ENCODE peak calls at places on chromosome 19, in six cellular contexts. One of them, this sample, is unnamed.

GRCh38 chr19:55641376-55642152 is 762 bp downstream of the ZNF580 start:
- DNase-seq in pancreas: peak; percentile 18
- DNase-seq in CD4-positive, CD25-positive, alpha-beta regulatory T cell: peak; percentile 34
- DNase-seq in heart right ventricle: no peak
- DNase-seq in IMR-90: peak; percentile 18
- DNase-seq in A673: peak; percentile 55
- DNase-seq in this sample: no peak

GRCh38 chr19:23118400-23118799 is 1.6 kb downstream of the ZNF730 start:
- DNase-seq in A673: no peak
- DNase-seq in heart right ventricle: no peak
- DNase-seq in CD4-positive, CD25-positive, alpha-beta regulatory T cell: no peak
- DNase-seq in pancreas: no peak
- DNase-seq in IMR-90: no peak
- DNase-seq in this sample: no peak

GRCh38 chr19:1265611-1266115 is 3.5 kb upstream of the CIRBP start:
- DNase-seq in IMR-90: peak; percentile 80
- DNase-seq in heart right ventricle: peak; percentile 73
- DNase-seq in A673: peak; percentile 78
- DNase-seq in pancreas: peak; percentile 52
- DNase-seq in CD4-positive, CD25-positive, alpha-beta regulatory T cell: no peak
- DNase-seq in this sample: peak; percentile 55

GRCh38 chr19:48480476-48481190 is 11.5 kb downstream of the CYTH2 start:
- DNase-seq in pancreas: no peak
- DNase-seq in heart right ventricle: peak; percentile 64
- DNase-seq in CD4-positive, CD25-positive, alpha-beta regulatory T cell: peak; percentile 52
- DNase-seq in IMR-90: no peak
- DNase-seq in A673: peak; percentile 48
- DNase-seq in this sample: no peak

GRCh38 chr19:58330458-58330857 is 3.7 kb downstream of the ZSCAN22 start:
- DNase-seq in A673: no peak
- DNase-seq in heart right ventricle: no peak
- DNase-seq in CD4-positive, CD25-positive, alpha-beta regulatory T cell: no peak
- DNase-seq in IMR-90: peak; percentile 76
- DNase-seq in pancreas: no peak
- DNase-seq in this sample: peak; percentile 48

GRCh38 chr19:33401683-33402420 is 28.3 kb downstream of the CEBPG start:
- DNase-seq in A673: no peak
- DNase-seq in IMR-90: no peak
- DNase-seq in pancreas: no peak
- DNase-seq in heart right ventricle: no peak
- DNase-seq in CD4-positive, CD25-positive, alpha-beta regulatory T cell: no peak
- DNase-seq in this sample: no peak

GRCh38 chr19:16457195-16457953 is 14.4 kb downstream of the EPS15L1 start:
- DNase-seq in CD4-positive, CD25-positive, alpha-beta regulatory T cell: no peak
- DNase-seq in A673: peak; percentile 44
- DNase-seq in heart right ventricle: peak; percentile 66
- DNase-seq in IMR-90: peak; percentile 26
- DNase-seq in pancreas: no peak
- DNase-seq in this sample: no peak

GRCh38 chr19:49954933-49955332 is 6.0 kb downstream of the SIGLEC11 start:
- DNase-seq in IMR-90: peak; percentile 16
- DNase-seq in pancreas: peak; percentile 74
- DNase-seq in heart right ventricle: no peak
- DNase-seq in A673: no peak
- DNase-seq in CD4-positive, CD25-positive, alpha-beta regulatory T cell: no peak
- DNase-seq in this sample: no peak

GRCh38 chr19:6333439-6333838 is at the start of gene ACER1:
- DNase-seq in CD4-positive, CD25-positive, alpha-beta regulatory T cell: no peak
- DNase-seq in IMR-90: no peak
- DNase-seq in pancreas: no peak
- DNase-seq in heart right ventricle: no peak
- DNase-seq in A673: no peak
- DNase-seq in this sample: no peak

GRCh38 chr19:21396121-21396520 is 812 bp upstream of the ZNF493 start:
- DNase-seq in heart right ventricle: no peak
- DNase-seq in IMR-90: no peak
- DNase-seq in pancreas: no peak
- DNase-seq in CD4-positive, CD25-positive, alpha-beta regulatory T cell: no peak
- DNase-seq in A673: no peak
- DNase-seq in this sample: no peak

GRCh38 chr19:2043269-2043641 is 7.8 kb downstream of the MKNK2 start:
- DNase-seq in heart right ventricle: no peak
- DNase-seq in pancreas: peak; percentile 35
- DNase-seq in CD4-positive, CD25-positive, alpha-beta regulatory T cell: no peak
- DNase-seq in A673: no peak
- DNase-seq in IMR-90: no peak
- DNase-seq in this sample: no peak

GRCh38 chr19:50686310-50687032 is 33.1 kb downstream of the SHANK1 start:
- DNase-seq in CD4-positive, CD25-positive, alpha-beta regulatory T cell: no peak
- DNase-seq in A673: no peak
- DNase-seq in IMR-90: no peak
- DNase-seq in heart right ventricle: no peak
- DNase-seq in pancreas: no peak
- DNase-seq in this sample: no peak

GRCh38 chr19:34480971-34481821 is at the start of gene WTIP:
- DNase-seq in pancreas: peak; percentile 55
- DNase-seq in heart right ventricle: peak; percentile 79
- DNase-seq in A673: peak; percentile 82
- DNase-seq in CD4-positive, CD25-positive, alpha-beta regulatory T cell: no peak
- DNase-seq in IMR-90: peak; percentile 88
- DNase-seq in this sample: no peak

GRCh38 chr19:51687791-51688664 is 5.1 kb upstream of the SPACA6 start:
- DNase-seq in CD4-positive, CD25-positive, alpha-beta regulatory T cell: no peak
- DNase-seq in pancreas: peak; percentile 25
- DNase-seq in IMR-90: peak; percentile 44
- DNase-seq in heart right ventricle: peak; percentile 74
- DNase-seq in A673: peak; percentile 21
- DNase-seq in this sample: no peak

GRCh38 chr19:49331616-49332055 is 3.6 kb upstream of the CD37 start:
- DNase-seq in IMR-90: peak; percentile 57
- DNase-seq in CD4-positive, CD25-positive, alpha-beta regulatory T cell: peak; percentile 71
- DNase-seq in A673: peak; percentile 79
- DNase-seq in pancreas: no peak
- DNase-seq in heart right ventricle: no peak
- DNase-seq in this sample: peak; percentile 74

GRCh38 chr19:3003046-3003445 is 25.7 kb downstream of the TLE6 start:
- DNase-seq in pancreas: no peak
- DNase-seq in heart right ventricle: no peak
- DNase-seq in IMR-90: no peak
- DNase-seq in A673: peak; percentile 62
- DNase-seq in CD4-positive, CD25-positive, alpha-beta regulatory T cell: no peak
- DNase-seq in this sample: no peak

GRCh38 chr19:44646049-44646416 is 2.3 kb downstream of the PVR start:
- DNase-seq in CD4-positive, CD25-positive, alpha-beta regulatory T cell: no peak
- DNase-seq in heart right ventricle: no peak
- DNase-seq in A673: no peak
- DNase-seq in IMR-90: no peak
- DNase-seq in pancreas: no peak
- DNase-seq in this sample: no peak

GRCh38 chr19:12825259-12826131 is 8.9 kb downstream of the RTBDN start:
- DNase-seq in A673: peak; percentile 75
- DNase-seq in pancreas: no peak
- DNase-seq in IMR-90: no peak
- DNase-seq in CD4-positive, CD25-positive, alpha-beta regulatory T cell: no peak
- DNase-seq in heart right ventricle: no peak
- DNase-seq in this sample: no peak

GRCh38 chr19:16942583-16942982 is 53.8 kb downstream of the F2RL3 start:
- DNase-seq in heart right ventricle: no peak
- DNase-seq in pancreas: no peak
- DNase-seq in IMR-90: no peak
- DNase-seq in A673: no peak
- DNase-seq in CD4-positive, CD25-positive, alpha-beta regulatory T cell: no peak
- DNase-seq in this sample: no peak

GRCh38 chr19:48415395-48415794 is 21.9 kb downstream of the GRIN2D start:
- DNase-seq in pancreas: peak; percentile 62
- DNase-seq in IMR-90: peak; percentile 36
- DNase-seq in A673: peak; percentile 81
- DNase-seq in heart right ventricle: peak; percentile 83
- DNase-seq in CD4-positive, CD25-positive, alpha-beta regulatory T cell: peak; percentile 32
- DNase-seq in this sample: peak; percentile 95

GRCh38 chr19:55703790-55704215 is 28.8 kb downstream of the EPN1 start:
- DNase-seq in pancreas: peak; percentile 51
- DNase-seq in CD4-positive, CD25-positive, alpha-beta regulatory T cell: peak; percentile 13
- DNase-seq in A673: peak; percentile 66
- DNase-seq in IMR-90: no peak
- DNase-seq in heart right ventricle: peak; percentile 60
- DNase-seq in this sample: peak; percentile 56

GRCh38 chr19:31146546-31147183 is 202.6 kb downstream of the TSHZ3 start:
- DNase-seq in A673: no peak
- DNase-seq in CD4-positive, CD25-positive, alpha-beta regulatory T cell: no peak
- DNase-seq in heart right ventricle: no peak
- DNase-seq in IMR-90: no peak
- DNase-seq in pancreas: no peak
- DNase-seq in this sample: no peak

GRCh38 chr19:16814526-16815100 is 14.6 kb upstream of the SIN3B start:
- DNase-seq in IMR-90: peak; percentile 46
- DNase-seq in A673: no peak
- DNase-seq in pancreas: no peak
- DNase-seq in heart right ventricle: no peak
- DNase-seq in CD4-positive, CD25-positive, alpha-beta regulatory T cell: no peak
- DNase-seq in this sample: no peak

GRCh38 chr19:19946226-19946625 is 45.5 kb downstream of the ZNF93 start:
- DNase-seq in heart right ventricle: no peak
- DNase-seq in CD4-positive, CD25-positive, alpha-beta regulatory T cell: no peak
- DNase-seq in pancreas: no peak
- DNase-seq in IMR-90: no peak
- DNase-seq in A673: no peak
- DNase-seq in this sample: no peak

GRCh38 chr19:8445488-8446001 is 770 bp downstream of the HNRNPM start:
- DNase-seq in IMR-90: no peak
- DNase-seq in heart right ventricle: peak; percentile 62
- DNase-seq in A673: peak; percentile 39
- DNase-seq in pancreas: peak; percentile 60
- DNase-seq in CD4-positive, CD25-positive, alpha-beta regulatory T cell: no peak
- DNase-seq in this sample: peak; percentile 46

GRCh38 chr19:42111384-42111783 is 20.9 kb downstream of the POU2F2 start:
- DNase-seq in CD4-positive, CD25-positive, alpha-beta regulatory T cell: no peak
- DNase-seq in heart right ventricle: no peak
- DNase-seq in pancreas: no peak
- DNase-seq in IMR-90: peak; percentile 75
- DNase-seq in A673: no peak
- DNase-seq in this sample: no peak

GRCh38 chr19:1683869-1684572 is 31.6 kb upstream of the TCF3 start:
- DNase-seq in CD4-positive, CD25-positive, alpha-beta regulatory T cell: no peak
- DNase-seq in IMR-90: no peak
- DNase-seq in pancreas: no peak
- DNase-seq in A673: no peak
- DNase-seq in heart right ventricle: no peak
- DNase-seq in this sample: no peak

GRCh38 chr19:57887195-57887941 is 1.5 kb downstream of the ZNF814 start:
- DNase-seq in heart right ventricle: no peak
- DNase-seq in pancreas: no peak
- DNase-seq in CD4-positive, CD25-positive, alpha-beta regulatory T cell: no peak
- DNase-seq in A673: no peak
- DNase-seq in IMR-90: no peak
- DNase-seq in this sample: peak; percentile 78

GRCh38 chr19:41443813-41444455 is 978 bp downstream of the ERICH4 start:
- DNase-seq in heart right ventricle: no peak
- DNase-seq in IMR-90: no peak
- DNase-seq in A673: no peak
- DNase-seq in pancreas: no peak
- DNase-seq in CD4-positive, CD25-positive, alpha-beta regulatory T cell: no peak
- DNase-seq in this sample: no peak

GRCh38 chr19:18737337-18737953 is 53.7 kb downstream of the COMP start:
- DNase-seq in IMR-90: peak; percentile 15
- DNase-seq in CD4-positive, CD25-positive, alpha-beta regulatory T cell: no peak
- DNase-seq in A673: no peak
- DNase-seq in pancreas: no peak
- DNase-seq in heart right ventricle: no peak
- DNase-seq in this sample: no peak
- H3K4me1 ChIP-seq in IMR-90: peaks cover 7% of the 10 kb centered on the region
- H3K4me1 ChIP-seq in CD4-positive, CD25-positive, alpha-beta regulatory T cell: no peaks in the 10 kb centered on the region
- H3K4me1 ChIP-seq in A673: peaks cover 37% of the 10 kb centered on the region
- H3K4me1 ChIP-seq in pancreas: peaks cover 40% of the 10 kb centered on the region
- H3K4me1 ChIP-seq in heart right ventricle: peaks cover 27% of the 10 kb centered on the region
- H3K4me1 ChIP-seq in this sample: peaks cover 18% of the 10 kb centered on the region

DNA sequence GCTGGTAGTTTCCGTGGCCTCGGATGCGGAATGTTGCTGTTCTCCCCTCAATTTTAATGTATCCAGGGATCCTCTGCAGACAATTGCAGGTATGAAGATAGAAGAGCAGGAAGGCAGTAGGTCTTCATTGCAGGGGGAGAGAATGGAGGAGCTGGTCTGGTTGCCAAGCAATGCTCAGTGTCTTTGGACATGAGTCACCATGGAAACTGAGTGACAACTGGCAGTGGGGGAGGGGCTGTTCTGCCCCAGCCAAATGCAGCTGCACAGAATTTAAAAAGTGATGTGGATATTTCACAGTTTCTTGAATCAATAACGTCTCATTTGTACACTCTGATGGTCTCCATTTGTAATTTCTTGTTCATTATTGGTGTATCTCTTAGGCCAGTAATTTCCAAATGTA is 56.2 kb upstream of the ZNF835 start:
- DNase-seq in IMR-90: no peak
- DNase-seq in CD4-positive, CD25-positive, alpha-beta regulatory T cell: no peak
- DNase-seq in heart right ventricle: no peak
- DNase-seq in A673: no peak
- DNase-seq in pancreas: no peak
- DNase-seq in this sample: no peak
- H3K9me3 ChIP-seq in IMR-90: peaks cover 26% of the 10 kb centered on the region
- H3K9me3 ChIP-seq in CD4-positive, CD25-positive, alpha-beta regulatory T cell: peaks cover 53% of the 10 kb centered on the region
- H3K9me3 ChIP-seq in heart right ventricle: no peaks in the 10 kb centered on the region
- H3K9me3 ChIP-seq in A673: no peaks in the 10 kb centered on the region
- H3K9me3 ChIP-seq in pancreas: no peaks in the 10 kb centered on the region
- H3K9me3 ChIP-seq in this sample: peaks cover 2% of the 10 kb centered on the region

DNA sequence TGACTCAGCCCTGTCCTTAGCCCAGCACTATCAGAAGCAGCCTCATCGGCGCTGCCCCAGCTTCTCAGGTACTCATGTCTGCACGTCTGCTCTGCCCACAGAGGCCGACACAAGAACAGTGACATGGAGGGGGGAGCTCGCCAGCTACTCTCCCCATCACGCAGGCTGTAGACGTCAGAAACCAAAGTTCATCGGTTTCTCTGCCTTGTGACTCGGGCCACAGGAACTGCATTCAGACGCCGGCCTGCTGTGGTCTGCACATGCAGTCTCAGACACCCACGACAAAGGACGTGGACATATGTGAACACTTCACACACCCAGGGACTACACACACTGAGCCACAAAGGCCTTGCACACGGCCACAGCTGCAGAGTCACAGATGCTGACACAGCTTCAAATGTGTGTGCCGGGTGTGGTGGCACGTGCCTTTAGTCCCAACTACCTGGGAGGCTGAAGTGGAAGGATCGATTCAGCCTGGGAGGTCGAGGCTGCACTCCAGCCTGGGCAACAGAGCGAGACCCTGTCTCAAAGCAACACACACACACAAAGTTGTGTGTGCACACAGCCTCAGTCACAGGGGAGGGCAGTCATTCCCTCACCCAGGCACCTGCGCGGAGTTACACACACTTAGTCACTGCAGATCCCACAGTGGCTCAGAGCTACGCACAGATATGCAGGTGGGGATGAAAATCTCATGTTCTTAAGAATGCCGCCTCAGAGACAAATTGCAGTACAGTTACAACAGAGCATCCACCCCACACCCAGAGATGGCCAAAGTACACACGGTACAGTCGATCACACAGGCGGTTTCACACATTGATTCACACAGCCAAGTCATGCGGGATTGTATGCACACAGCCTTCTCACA is 4.9 kb upstream of the ZFP36 start:
- DNase-seq in IMR-90: peak; percentile 89
- DNase-seq in pancreas: no peak
- DNase-seq in A673: no peak
- DNase-seq in CD4-positive, CD25-positive, alpha-beta regulatory T cell: peak; percentile 84
- DNase-seq in heart right ventricle: peak; percentile 31
- DNase-seq in this sample: peak; percentile 100
- H3K4me1 ChIP-seq in IMR-90: peaks cover 29% of the 10 kb centered on the region
- H3K4me1 ChIP-seq in pancreas: peaks cover 29% of the 10 kb centered on the region
- H3K4me1 ChIP-seq in A673: peaks cover 27% of the 10 kb centered on the region
- H3K4me1 ChIP-seq in CD4-positive, CD25-positive, alpha-beta regulatory T cell: peaks cover 83% of the 10 kb centered on the region
- H3K4me1 ChIP-seq in heart right ventricle: peaks cover 33% of the 10 kb centered on the region
- H3K4me1 ChIP-seq in this sample: peaks cover 23% of the 10 kb centered on the region

GRCh38 chr19:53455828-53456227 is 11.7 kb upstream of the ZNF813 start:
- DNase-seq in heart right ventricle: no peak
- DNase-seq in A673: no peak
- DNase-seq in CD4-positive, CD25-positive, alpha-beta regulatory T cell: no peak
- DNase-seq in pancreas: no peak
- DNase-seq in IMR-90: no peak
- DNase-seq in this sample: no peak
- H3K9me3 ChIP-seq in heart right ventricle: peaks cover 12% of the 10 kb centered on the region
- H3K9me3 ChIP-seq in A673: peaks cover 55% of the 10 kb centered on the region
- H3K9me3 ChIP-seq in CD4-positive, CD25-positive, alpha-beta regulatory T cell: peaks cover 98% of the 10 kb centered on the region
- H3K9me3 ChIP-seq in pancreas: peaks cover 6% of the 10 kb centered on the region
- H3K9me3 ChIP-seq in IMR-90: peaks cover 59% of the 10 kb centered on the region
- H3K9me3 ChIP-seq in this sample: peaks cover 7% of the 10 kb centered on the region

This sample was measured in small intestine.